ENCODE peak calls at places on chromosomes 2 and 18, in four cellular contexts. P is HepG2; U is activated naive CD4-positive, alpha-beta T cell treated with anti-CD3 and anti-CD28 coated beads, Interleukin-2, amount 50 U/mL, for 72 hours; M is aorta. B is an unnamed sample.

GRCh38 chr2:138794734-138795133 is 14.5 kb upstream of the NXPH2 start:
- ATAC-seq in U (no peak), M (no peak), P (no peak), B (no peak)

GRCh38 chr2:8645176-8645831 is 36.6 kb upstream of the ID2 start:
- ATAC-seq in U (no peak), M (peak; percentile 8), P (no peak), B (no peak)

GRCh38 chr2:158619496-158619895 is 162.7 kb downstream of the PKP4 start:
- ATAC-seq in U (no peak), M (no peak), P (peak; percentile 82), B (no peak)

GRCh38 chr2:30756971-30757370 is 50.3 kb downstream of the CAPN13 start:
- ATAC-seq in U (no peak), P (no peak), M (no peak), B (no peak)

GRCh38 chr2:20157606-20157970 is 67.3 kb downstream of the SDC1 start:
- ATAC-seq in M (no peak), U (no peak), P (no peak), B (no peak)

GRCh38 chr2:239137890-239138283 is 262.9 kb downstream of the HDAC4 start:
- ATAC-seq in U (no peak), M (no peak), P (no peak), B (no peak)

GRCh38 chr2:68747918-68748317 is 13.3 kb downstream of the ARHGAP25 start:
- ATAC-seq in M (no peak), U (no peak), P (no peak), B (no peak)

GRCh38 chr18:61817086-61817485 is 75.7 kb downstream of the RNF152 start:
- ATAC-seq in U (no peak), P (no peak), M (no peak), B (no peak)

GRCh38 chr2:102117488-102117887 is 25.1 kb upstream of the IL1R1 start:
- ATAC-seq in U (no peak), P (no peak), M (no peak), B (no peak)

GRCh38 chr2:230986520-230987136 is 9.3 kb upstream of the SPATA3 start:
- ATAC-seq in P (peak; percentile 4), U (no peak), M (no peak), B (no peak)